ENCODE peak calls at places on chromosomes 12 and 14, in six cellular contexts. I is mesenchymal stem cell, P is body of pancreas, W is psoas muscle, J is fibroblast of lung, B is heart right ventricle. M is an unnamed sample.

GRCh38 chr12:54300732-54301427 is at the start of gene NFE2:
- DNase-seq in I (peak), P (peak), B (peak), J (peak), W (peak), M (peak)

GRCh38 chr12:105170139-105170538 is 62.6 kb downstream of the WASHC4 start:
- DNase-seq in P (no peak), I (no peak), B (no peak), W (no peak), J (no peak), M (no peak)

GRCh38 chr12:129025055-129025454 is 171.8 kb downstream of the GLT1D1 start:
- DNase-seq in W (no peak), I (no peak), P (no peak), J (no peak), B (no peak), M (no peak)

GRCh38 chr12:53096089-53096741 is 1.3 kb upstream of the IGFBP6 start:
- DNase-seq in J (peak), I (peak), B (peak), W (peak), P (no peak), M (no peak)

GRCh38 chr12:117361905-117362304 is 479 bp upstream of the NOS1 start:
- DNase-seq in B (no peak), J (no peak), W (no peak), P (no peak), I (no peak), M (no peak)

GRCh38 chr14:54366726-54367707 is 29.8 kb upstream of the CDKN3 start:
- DNase-seq in J (peak), B (no peak), I (peak), P (peak), W (no peak), M (peak)

GRCh38 chr14:65035049-65035448 is 48.4 kb downstream of the FNTB start:
- DNase-seq in B (peak), J (no peak), P (peak), W (peak), I (no peak), M (no peak)

GRCh38 chr14:23522643-23523198 is 28.8 kb downstream of the ZFHX2 start:
- DNase-seq in W (no peak), B (no peak), J (no peak), I (no peak), P (no peak), M (no peak)

GRCh38 chr12:67714648-67715047 is 66.1 kb downstream of the DYRK2 start:
- DNase-seq in W (no peak), I (peak), J (peak), P (no peak), B (no peak), M (no peak)

GRCh38 chr12:130663510-130663909 is 52.6 kb downstream of the RIMBP2 start:
- DNase-seq in P (no peak), I (no peak), W (no peak), B (no peak), J (no peak), M (peak)

GRCh38 chr12:89703768-89704167 is 4.9 kb downstream of the ATP2B1 start:
- DNase-seq in W (no peak), P (no peak), J (no peak), B (no peak), I (no peak), M (no peak)

GRCh38 chr14:69475194-69475818 is 9.2 kb upstream of the PLEKHD1 start:
- DNase-seq in J (peak), B (no peak), P (no peak), W (no peak), I (peak), M (peak)

GRCh38 chr14:65062096-65063075 is 39.9 kb downstream of the MAX start:
- DNase-seq in P (no peak), B (no peak), J (peak), W (no peak), I (no peak), M (no peak)

GRCh38 chr14:43803076-43803689 is 703.9 kb downstream of the FSCB start:
- DNase-seq in P (no peak), W (no peak), J (no peak), B (no peak), I (no peak), M (no peak)

GRCh38 chr14:102499401-102500189 is 10.0 kb downstream of the ANKRD9 start:
- DNase-seq in I (no peak), J (no peak), W (peak), B (peak), P (no peak), M (no peak)

GRCh38 chr12:6635856-6636521 is at the start of gene LPAR5:
- DNase-seq in B (peak), I (peak), P (no peak), J (peak), W (peak), M (peak)

GRCh38 chr12:63093084-63093483 is 57.9 kb downstream of the AVPR1A start:
- DNase-seq in J (no peak), B (no peak), W (no peak), I (no peak), P (no peak), M (no peak)

GRCh38 chr12:93616584-93617101 is 44.2 kb downstream of the SOCS2 start:
- DNase-seq in J (peak), W (no peak), B (no peak), I (peak), P (no peak), M (no peak)

GRCh38 chr14:92927396-92928257 is 4.7 kb downstream of the CHGA start:
- DNase-seq in B (no peak), W (no peak), P (no peak), J (no peak), I (no peak), M (no peak)

GRCh38 chr12:101759396-101760047 is 20.3 kb upstream of the SYCP3 start:
- DNase-seq in J (peak), I (peak), P (no peak), W (no peak), B (no peak), M (peak)

GRCh38 chr14:38989917-38990546 is 113.0 kb downstream of the SEC23A start:
- DNase-seq in W (no peak), J (no peak), P (no peak), B (no peak), I (no peak), M (peak)

GRCh38 chr14:74955229-74955999 is at the start of gene PGF:
- DNase-seq in W (peak), B (peak), I (peak), P (peak), J (peak), M (peak)

GRCh38 chr12:108629156-108629555 is 4.5 kb downstream of the SELPLG start:
- DNase-seq in P (no peak), I (no peak), J (no peak), B (no peak), W (no peak), M (no peak)

GRCh38 chr12:121159467-121160307 is 27.0 kb downstream of the P2RX7 start:
- DNase-seq in P (no peak), J (no peak), W (no peak), I (no peak), B (no peak), M (no peak)
- H3K4me3 ChIP-seq in P (no peak), J (no peak), W (no peak), I (no peak), B (no peak), M (no peak)

DNA sequence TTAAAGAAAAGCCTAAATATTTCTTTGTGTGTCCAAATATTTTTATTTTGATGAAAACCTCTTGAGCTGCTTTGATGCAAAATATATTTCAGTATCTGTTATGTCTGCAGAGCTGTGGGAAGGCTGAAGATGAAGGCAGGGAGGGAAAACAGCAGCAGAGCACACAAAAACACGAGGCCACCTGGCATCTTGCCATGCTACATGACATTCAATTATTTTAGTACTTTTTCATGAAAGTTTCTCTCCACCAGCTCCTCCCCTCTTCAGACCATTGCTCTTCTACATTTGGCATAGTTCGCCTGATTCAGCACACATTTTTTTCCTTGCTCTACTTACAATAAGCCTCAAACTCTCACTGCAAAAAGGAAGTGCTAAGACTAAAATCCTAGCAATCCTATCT is 4.7 kb upstream of the ALX1 start:
- DNase-seq in P (no peak), J (no peak), W (no peak), I (no peak), B (no peak), M (no peak)
- H3K4me3 ChIP-seq in P (no peak), J (no peak), W (no peak), I (no peak), B (no peak), M (no peak)

DNA sequence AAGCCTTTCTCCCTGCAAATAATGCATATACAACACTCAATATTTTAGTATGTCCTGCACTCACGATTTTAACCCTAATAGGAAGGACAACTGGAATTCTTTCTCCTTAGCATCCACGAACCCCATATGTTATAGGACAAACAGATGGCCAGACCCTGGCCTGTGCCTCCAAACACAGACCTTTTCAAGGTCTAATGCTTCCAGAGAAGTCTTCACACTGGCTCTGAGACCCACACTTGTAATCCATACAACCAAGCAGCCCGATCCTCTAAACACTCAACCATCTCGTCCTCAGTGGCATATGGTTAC is 569 bp downstream of the SLC2A3 start:
- DNase-seq in B (no peak), W (no peak), J (no peak), P (no peak), I (no peak), M (no peak)
- H3K4me3 ChIP-seq in B (peak), W (peak), J (peak), P (no peak), I (peak), M (peak)

DNA sequence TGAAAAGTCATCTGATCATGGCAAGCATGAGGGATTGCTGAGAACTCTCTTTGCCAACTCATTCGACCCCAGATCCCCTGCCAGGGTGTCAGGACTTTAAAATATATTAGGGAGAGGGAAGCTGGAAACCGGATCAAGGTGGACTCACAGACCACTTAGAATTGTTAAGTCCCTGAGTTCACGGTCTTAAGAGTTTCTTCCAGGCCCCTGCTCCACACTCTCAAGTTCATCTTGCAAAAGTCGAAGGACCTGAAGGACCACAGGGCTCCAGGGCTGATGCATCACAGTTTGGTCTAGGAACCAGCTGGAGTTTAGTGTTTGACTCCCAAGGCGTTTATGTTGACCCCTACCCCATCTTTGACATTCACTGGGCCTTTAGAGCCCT is 499 bp upstream of the RASSF9 start:
- DNase-seq in I (peak), P (no peak), W (no peak), B (no peak), J (no peak), M (no peak)
- H3K4me3 ChIP-seq in I (no peak), P (no peak), W (peak), B (no peak), J (peak), M (no peak)

GRCh38 chr12:70845268-70845667 is 75.3 kb downstream of the PTPRR start:
- DNase-seq in P (no peak), W (no peak), B (no peak), J (no peak), I (no peak), M (no peak)

GRCh38 chr12:70840966-70841365 is 79.6 kb downstream of the PTPRR start:
- DNase-seq in J (no peak), W (no peak), B (no peak), I (no peak), P (no peak), M (no peak)

GRCh38 chr12:70842942-70843341 is 77.6 kb downstream of the PTPRR start:
- DNase-seq in W (no peak), I (no peak), J (no peak), P (no peak), B (no peak), M (no peak)

GRCh38 chr12:70842136-70842535 is 78.4 kb downstream of the PTPRR start:
- DNase-seq in I (no peak), P (no peak), W (no peak), B (no peak), J (no peak), M (no peak)

DNA sequence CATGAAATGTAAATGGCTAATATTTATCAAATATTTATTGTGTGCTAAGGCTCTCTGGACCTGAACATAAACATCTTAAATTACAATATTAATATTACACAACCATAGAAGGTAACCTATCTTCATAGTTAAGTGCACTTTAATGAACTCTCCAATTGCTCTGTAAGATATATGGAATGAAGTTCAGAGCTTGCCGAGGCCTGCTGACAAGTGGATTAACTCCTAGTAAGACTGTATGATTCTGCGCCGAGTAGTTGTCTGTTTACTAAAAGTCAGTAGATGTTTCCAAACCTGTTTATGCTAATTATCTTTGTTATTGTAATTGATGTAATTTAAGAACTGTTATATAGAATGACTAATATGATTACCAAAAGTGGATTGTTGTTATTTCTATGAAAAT is 77.2 kb downstream of the PTPRR start:
- DNase-seq in I (no peak), W (no peak), P (no peak), B (no peak), J (no peak), M (no peak)
- H3K4me3 ChIP-seq in I (no peak), W (no peak), P (no peak), B (no peak), J (no peak), M (no peak)